ENCODE peak calls at places on chromosomes 2 and 18, in seven cellular contexts. G, H, R, V, M, O and N are unnamed samples.

GRCh38 chr2:232260075-232260474 is 118.5 kb upstream of the ALPP start:
- DNase-seq in G (no peak), H (no peak), R (peak; percentile 91), V (no peak), M (peak; percentile 93), O (peak; percentile 73), N (no peak)

GRCh38 chr2:134391751-134392160 is 137.9 kb downstream of the MGAT5 start:
- DNase-seq in G (peak; percentile 23), H (no peak), R (no peak), V (peak; percentile 83), M (peak; percentile 61), O (peak; percentile 96), N (no peak)

GRCh38 chr2:12419803-12420202 is 296.9 kb upstream of the TRIB2 start:
- DNase-seq in G (no peak), H (no peak), R (no peak), V (no peak), M (no peak), O (no peak), N (no peak)

GRCh38 chr18:44744206-44745180 is 63.8 kb downstream of the SETBP1 start:
- DNase-seq in G (no peak), H (peak; percentile 90), R (no peak), V (no peak), M (no peak), O (no peak), N (no peak)

GRCh38 chr2:48851161-48851560 is 95.6 kb upstream of the LHCGR start:
- DNase-seq in G (no peak), H (no peak), R (peak; percentile 10), V (peak; percentile 52), M (peak; percentile 70), O (no peak), N (peak; percentile 23)

GRCh38 chr2:241048949-241049343 is 50.5 kb downstream of the SNED1 start:
- DNase-seq in G (no peak), H (no peak), R (no peak), V (no peak), M (no peak), O (no peak), N (no peak)

GRCh38 chr2:28951910-28952805 is 28.9 kb upstream of the TOGARAM2 start:
- DNase-seq in G (no peak), H (peak; percentile 50), R (peak; percentile 70), V (no peak), M (no peak), O (peak; percentile 73), N (no peak)

GRCh38 chr18:36519358-36519757 is 221.8 kb downstream of the FHOD3 start:
- DNase-seq in G (no peak), H (no peak), R (peak; percentile 45), V (no peak), M (peak; percentile 79), O (peak; percentile 7), N (no peak)

GRCh38 chr18:13239557-13239956 is 21.0 kb downstream of the LDLRAD4 start:
- DNase-seq in G (no peak), H (peak; percentile 77), R (no peak), V (no peak), M (no peak), O (no peak), N (no peak)

GRCh38 chr2:217933326-217933993 is 69.3 kb downstream of the TNS1 start:
- DNase-seq in G (no peak), H (no peak), R (no peak), V (no peak), M (no peak), O (no peak), N (no peak)

GRCh38 chr2:223976635-223977226 is 19.5 kb downstream of the MRPL44 start:
- DNase-seq in G (no peak), H (no peak), R (peak; percentile 61), V (no peak), M (peak; percentile 86), O (peak; percentile 60), N (no peak)

GRCh38 chr2:113117594-113118262 is 9.7 kb upstream of the IL1RN start:
- DNase-seq in G (no peak), H (no peak), R (peak; percentile 98), V (peak; percentile 95), M (peak; percentile 94), O (peak; percentile 96), N (no peak)

GRCh38 chr2:20382965-20383800 is 32.5 kb upstream of the PUM2 start:
- DNase-seq in G (no peak), H (no peak), R (peak; percentile 68), V (no peak), M (peak; percentile 55), O (peak; percentile 89), N (no peak)

GRCh38 chr18:10023853-10024638 is 110.2 kb downstream of the VAPA start:
- DNase-seq in G (no peak), H (no peak), R (no peak), V (no peak), M (no peak), O (peak; percentile 9), N (no peak)

GRCh38 chr18:76955529-76956170 is 133.3 kb downstream of the ZNF236 start:
- DNase-seq in G (no peak), H (no peak), R (no peak), V (no peak), M (no peak), O (no peak), N (no peak)

GRCh38 chr2:231162036-231162345 is 36.4 kb upstream of the ARMC9 start:
- DNase-seq in G (no peak), H (no peak), R (peak; percentile 92), V (no peak), M (peak; percentile 99), O (peak; percentile 64), N (no peak)

GRCh38 chr2:166539340-166540162 is 45.5 kb upstream of the SCN7A start:
- DNase-seq in G (peak; percentile 51), H (peak; percentile 72), R (peak; percentile 63), V (peak; percentile 7), M (peak; percentile 43), O (peak; percentile 95), N (peak; percentile 86)

GRCh38 chr18:48572402-48573126 is 33.7 kb downstream of the CTIF start:
- DNase-seq in G (no peak), H (no peak), R (peak; percentile 63), V (no peak), M (no peak), O (no peak), N (no peak)

GRCh38 chr2:12428786-12429185 is 287.9 kb upstream of the TRIB2 start:
- DNase-seq in G (no peak), H (no peak), R (no peak), V (no peak), M (no peak), O (no peak), N (no peak)

GRCh38 chr18:68041327-68041726 is 524.8 kb upstream of the DSEL start:
- DNase-seq in G (no peak), H (no peak), R (no peak), V (no peak), M (no peak), O (no peak), N (no peak)

GRCh38 chr2:168961450-168962229 is 60.5 kb downstream of the G6PC2 start:
- DNase-seq in G (peak; percentile 79), H (peak; percentile 80), R (peak; percentile 81), V (peak; percentile 44), M (peak; percentile 63), O (peak; percentile 92), N (peak; percentile 89)

GRCh38 chr2:203720922-203721672 is 14.7 kb downstream of the CD28 start:
- DNase-seq in G (no peak), H (peak; percentile 9), R (no peak), V (no peak), M (no peak), O (no peak), N (no peak)
- H3K4me1 ChIP-seq in G (no peaks in the 10 kb centered on the region), H (peaks cover 15% of the 10 kb centered on the region), R (no peaks in the 10 kb centered on the region), V (no peaks in the 10 kb centered on the region), M (no peaks in the 10 kb centered on the region), O (peaks cover 10% of the 10 kb centered on the region), N (no peaks in the 10 kb centered on the region)

GRCh38 chr2:54634564-54635511 is 88.6 kb upstream of the EML6 start:
- DNase-seq in G (no peak), H (no peak), R (peak; percentile 76), V (no peak), M (peak; percentile 72), O (no peak), N (no peak)

GRCh38 chr2:54635554-54636152 is 87.8 kb upstream of the EML6 start:
- DNase-seq in G (no peak), H (no peak), R (peak; percentile 48), V (no peak), M (peak; percentile 72), O (no peak), N (no peak)

GRCh38 chr2:54631755-54632154 is 91.7 kb upstream of the EML6 start:
- DNase-seq in G (no peak), H (no peak), R (no peak), V (no peak), M (no peak), O (no peak), N (no peak)

GRCh38 chr2:54632733-54633692 is 90.4 kb upstream of the EML6 start:
- DNase-seq in G (no peak), H (no peak), R (peak; percentile 69), V (no peak), M (peak; percentile 89), O (no peak), N (no peak)

GRCh38 chr2:54634012-54634411 is 89.5 kb upstream of the EML6 start:
- DNase-seq in G (no peak), H (no peak), R (no peak), V (no peak), M (no peak), O (no peak), N (no peak)
- H3K9ac ChIP-seq in G (no peak overlapping the region), H (no peak overlapping the region), R (peak overlapping the region; percentile 47), V (no peak overlapping the region), M (no peak overlapping the region), O (no peak overlapping the region), N (no peak overlapping the region)

GRCh38 chr2:95061119-95061512 is 35.6 kb downstream of the MAL start:
- DNase-seq in G (no peak), H (no peak), R (no peak), V (no peak), M (no peak), O (no peak), N (no peak)
- H3K4me1 ChIP-seq in G (no peaks in the 10 kb centered on the region), H (no peaks in the 10 kb centered on the region), R (peaks cover 6% of the 10 kb centered on the region), V (peaks cover 3% of the 10 kb centered on the region), M (no peaks in the 10 kb centered on the region), O (peaks cover 63% of the 10 kb centered on the region), N (no peaks in the 10 kb centered on the region)

GRCh38 chr2:63843791-63844190 is 2.1 kb downstream of the UGP2 start:
- DNase-seq in G (no peak), H (no peak), R (no peak), V (no peak), M (no peak), O (no peak), N (no peak)

GRCh38 chr2:63844616-63845015 is 2.9 kb downstream of the UGP2 start:
- DNase-seq in G (no peak), H (no peak), R (no peak), V (no peak), M (no peak), O (no peak), N (no peak)

GRCh38 chr2:63842149-63843061 is 709 bp downstream of the UGP2 start:
- DNase-seq in G (no peak), H (peak; percentile 53), R (peak; percentile 86), V (no peak), M (peak; percentile 65), O (peak; percentile 64), N (peak; percentile 64)

GRCh38 chr2:63841254-63842022 is at the start of gene UGP2:
- DNase-seq in G (peak; percentile 80), H (peak; percentile 94), R (peak; percentile 96), V (peak; percentile 48), M (peak; percentile 96), O (peak; percentile 91), N (peak; percentile 97)

DNA sequence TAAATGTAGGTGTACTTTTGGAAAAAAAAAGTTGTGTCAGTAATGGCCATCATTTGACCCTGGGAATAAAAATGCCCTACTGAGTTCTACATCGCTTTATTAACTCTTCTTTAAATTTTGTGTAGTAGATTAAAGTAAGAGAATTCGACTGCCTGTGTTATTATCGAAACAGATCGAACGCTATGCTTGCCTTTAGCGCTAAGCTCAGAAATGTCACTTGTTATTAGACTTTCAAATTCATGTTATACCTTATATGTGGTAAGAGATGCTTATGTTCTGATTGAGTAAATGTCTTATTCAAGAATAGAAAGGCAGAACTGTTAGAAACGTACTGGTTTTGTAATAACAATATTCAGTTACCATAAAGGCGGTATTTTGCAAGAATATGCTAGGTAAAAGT is 1.4 kb downstream of the UGP2 start:
- DNase-seq in G (no peak), H (no peak), R (no peak), V (no peak), M (no peak), O (no peak), N (no peak)
- H3K9ac ChIP-seq in G (no peak overlapping the region), H (peak overlapping the region; percentile 6), R (peak overlapping the region; percentile 97), V (peak overlapping the region; percentile 97), M (peak overlapping the region; percentile 57), O (peak overlapping the region; percentile 93), N (peak overlapping the region; percentile 96)